ENCODE peak calls at places on chromosomes 6 and 20, in four cellular contexts. Z is CD4-positive, alpha-beta T cell; B is GM03348; C is EL. N is an unnamed sample.

GRCh38 chr6:131572686-131573415 is at the start of gene ARG1:
- DNase-seq in C (no peak), Z (no peak), B (no peak), N (no peak)

GRCh38 chr6:111871207-111871606 is 2.0 kb downstream of the FYN start:
- DNase-seq in Z (no peak), C (peak; percentile 17), B (no peak), N (peak; percentile 32)

GRCh38 chr6:151763938-151764680 is 43.4 kb upstream of the ESR1 start:
- DNase-seq in C (peak; percentile 61), B (peak; percentile 90), Z (peak; percentile 43), N (no peak)

GRCh38 chr6:138331984-138332383 is 45.7 kb upstream of the SMIM28 start:
- DNase-seq in B (no peak), C (no peak), Z (no peak), N (no peak)

GRCh38 chr6:10330515-10330914 is 84.4 kb downstream of the TFAP2A start:
- DNase-seq in B (no peak), C (no peak), Z (no peak), N (no peak)

GRCh38 chr6:93621400-93621799 is 202.0 kb upstream of the EPHA7 start:
- DNase-seq in C (no peak), B (no peak), Z (no peak), N (no peak)

GRCh38 chr20:11216451-11217314 is 542.9 kb upstream of the JAG1 start:
- DNase-seq in B (peak; percentile 50), Z (no peak), C (peak; percentile 83), N (no peak)

GRCh38 chr6:42523158-42523814 is 40.5 kb upstream of the UBR2 start:
- DNase-seq in B (no peak), C (peak; percentile 25), Z (no peak), N (no peak)

GRCh38 chr6:87244380-87244779 is 78.0 kb upstream of the SMIM8 start:
- DNase-seq in C (no peak), Z (no peak), B (no peak), N (no peak)

GRCh38 chr20:47456952-47457724 is 44.5 kb upstream of the NCOA3 start:
- DNase-seq in C (peak; percentile 71), B (peak; percentile 77), Z (no peak), N (no peak)

GRCh38 chr6:104771258-104771832 is 88.4 kb downstream of the HACE1 start:
- DNase-seq in B (peak; percentile 42), C (peak; percentile 36), Z (no peak), N (no peak)

N was measured in activated gamma-delta T cell treated with Interleukin-2 at 50 U/mL for 16 hours.